ENCODE peak calls at places on chromosome 21, in six cellular contexts. F, Y, D, V, X and E are unnamed samples.

GRCh38 chr21:35529141-35529863 is 480.2 kb upstream of the RUNX1 start:
- DNase-seq in D (no peak), Y (no peak), F (peak), V (no peak), X (no peak), E (peak)

GRCh38 chr21:44836666-44837471 is 19.0 kb upstream of the SUMO3 start:
- DNase-seq in F (no peak), Y (no peak), D (peak), X (no peak), V (no peak), E (peak)

GRCh38 chr21:41447356-41447755 is 21.3 kb downstream of the MX1 start:
- DNase-seq in D (no peak), X (no peak), F (no peak), Y (no peak), V (no peak), E (no peak)

GRCh38 chr21:38384246-38384576 is 114.1 kb downstream of the ERG start:
- DNase-seq in Y (no peak), V (no peak), D (no peak), F (no peak), X (no peak), E (no peak)

GRCh38 chr21:34878501-34878900 is 170.6 kb downstream of the RUNX1 start:
- DNase-seq in D (no peak), V (no peak), F (no peak), X (no peak), Y (no peak), E (no peak)

GRCh38 chr21:26881504-26882228 is 36.5 kb upstream of the ADAMTS1 start:
- DNase-seq in Y (no peak), X (peak), D (no peak), F (peak), V (no peak), E (peak)

GRCh38 chr21:35071347-35071746 is 22.2 kb upstream of the RUNX1 start:
- DNase-seq in D (no peak), X (no peak), F (no peak), V (no peak), Y (no peak), E (no peak)

GRCh38 chr21:28834335-28835238 is 158.1 kb downstream of the LTN1 start:
- DNase-seq in V (no peak), Y (no peak), F (no peak), D (no peak), X (no peak), E (no peak)

GRCh38 chr21:44869860-44870747 is 3.4 kb downstream of the PTTG1IP start:
- DNase-seq in F (peak), X (no peak), V (no peak), D (peak), Y (peak), E (peak)

GRCh38 chr21:16842716-16843115 is 670.1 kb upstream of the CXADR start:
- DNase-seq in F (peak), D (no peak), X (no peak), Y (no peak), V (no peak), E (no peak)

GRCh38 chr21:41451753-41452676 is 26.0 kb downstream of the MX1 start:
- DNase-seq in Y (no peak), V (no peak), X (no peak), D (peak), F (no peak), E (no peak)

GRCh38 chr21:42621828-42622199 is 31.6 kb upstream of the PDE9A start:
- DNase-seq in Y (no peak), F (no peak), V (no peak), D (no peak), X (no peak), E (no peak)

GRCh38 chr21:42336065-42336464 is 14.7 kb downstream of the TFF2 start:
- DNase-seq in Y (peak), D (no peak), V (peak), F (peak), X (no peak), E (peak)

GRCh38 chr21:38980416-38981319 is 174.9 kb downstream of the ETS2 start:
- DNase-seq in F (no peak), X (no peak), D (no peak), V (no peak), Y (no peak), E (no peak)

GRCh38 chr21:45303751-45304150 is 16.1 kb upstream of the POFUT2 start:
- DNase-seq in Y (no peak), D (no peak), F (no peak), X (no peak), V (no peak), E (no peak)

GRCh38 chr21:33688343-33688742 is 46.0 kb downstream of the ITSN1 start:
- DNase-seq in F (no peak), D (no peak), V (no peak), X (no peak), Y (no peak), E (no peak)

GRCh38 chr21:27047331-27048314 is 80.7 kb upstream of the ADAMTS5 start:
- DNase-seq in Y (no peak), F (peak), D (peak), X (peak), V (no peak), E (peak)

GRCh38 chr21:40752125-40752524 is 94.8 kb downstream of the DSCAM start:
- DNase-seq in X (peak), F (no peak), Y (peak), V (no peak), D (no peak), E (no peak)

GRCh38 chr21:36260802-36261201 is 59.2 kb upstream of the MORC3 start:
- DNase-seq in V (no peak), F (no peak), X (no peak), Y (no peak), D (no peak), E (no peak)

GRCh38 chr21:36122977-36123376 is 11.9 kb upstream of the CBR3 start:
- DNase-seq in D (no peak), X (no peak), F (no peak), Y (no peak), V (no peak), E (no peak)

GRCh38 chr21:41410767-41411448 is 15.1 kb upstream of the MX1 start:
- DNase-seq in D (peak), Y (no peak), F (no peak), X (no peak), V (no peak), E (no peak)

GRCh38 chr21:17903929-17904639 is 84.9 kb upstream of the C21orf91 start:
- DNase-seq in X (no peak), Y (no peak), F (no peak), D (no peak), V (no peak), E (no peak)

GRCh38 chr21:16279658-16280581 is 550.1 kb downstream of the USP25 start:
- DNase-seq in V (peak), D (no peak), F (peak), Y (no peak), X (peak), E (peak)

GRCh38 chr21:33655591-33656221 is 13.4 kb downstream of the ITSN1 start:
- DNase-seq in F (peak), V (no peak), D (peak), Y (peak), X (no peak), E (peak)

GRCh38 chr21:37903396-37903795 is 12.9 kb downstream of the KCNJ6 start:
- DNase-seq in V (no peak), D (no peak), X (no peak), F (no peak), Y (no peak), E (no peak)

GRCh38 chr21:41360072-41360821 is 1.6 kb upstream of the MX2 start:
- DNase-seq in X (no peak), D (peak), V (no peak), F (peak), Y (peak), E (no peak)

GRCh38 chr21:35503646-35504045 is 454.5 kb upstream of the RUNX1 start:
- DNase-seq in V (no peak), D (no peak), X (no peak), Y (no peak), F (peak), E (peak)

GRCh38 chr21:34202553-34203332 is 129.4 kb downstream of the MRPS6 start:
- DNase-seq in V (peak), F (no peak), D (peak), Y (peak), X (peak), E (peak)

GRCh38 chr21:45014747-45015468 is 59.5 kb upstream of the ADARB1 start:
- DNase-seq in D (no peak), V (no peak), Y (no peak), F (no peak), X (no peak), E (no peak)

GRCh38 chr21:46325073-46325912 is 1.3 kb downstream of the PCNT start:
- DNase-seq in X (peak), F (peak), D (peak), Y (peak), V (peak), E (peak)

GRCh38 chr21:46322351-46323226 is 1.1 kb downstream of the C21orf58 start:
- DNase-seq in X (no peak), V (peak), Y (no peak), D (peak), F (peak), E (peak)

GRCh38 chr21:46324390-46325072 is 575 bp downstream of the PCNT start:
- DNase-seq in X (peak), F (peak), V (peak), Y (peak), D (peak), E (peak)

GRCh38 chr21:46323710-46324389 is at the start of the genes C21orf58 and PCNT:
- DNase-seq in V (peak), Y (peak), D (peak), F (peak), X (peak), E (peak)

DNA sequence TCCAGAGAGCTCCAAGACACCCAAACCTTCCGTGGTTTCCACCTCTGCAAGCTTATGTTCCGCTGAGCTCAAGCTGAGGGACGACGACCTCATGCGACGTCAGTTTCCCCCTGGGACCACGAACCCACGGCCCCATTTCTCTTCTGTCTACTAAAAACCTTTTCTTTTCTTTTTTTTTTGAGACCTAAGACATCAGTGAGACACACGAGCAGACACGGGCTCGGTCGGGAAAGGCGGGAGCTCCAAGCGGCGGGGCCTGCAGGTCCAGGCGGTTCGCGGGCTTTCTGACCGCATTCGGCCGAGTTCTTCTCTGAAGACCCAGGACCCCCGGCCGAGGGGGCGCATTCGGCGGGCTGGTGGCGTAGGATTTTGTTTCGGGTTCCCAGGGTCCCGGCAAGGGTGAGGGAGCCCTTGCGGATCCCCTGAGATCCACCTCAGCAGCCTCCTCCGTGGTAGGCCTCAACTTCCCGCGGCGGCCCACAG is 402 bp downstream of the C21orf58 start:
- DNase-seq in X (no peak), V (no peak), D (no peak), Y (no peak), F (no peak), E (peak)
- H2BK5ac ChIP-seq in X (peak), V (peak), D (peak), Y (no peak), F (peak), E (no peak)

DNA sequence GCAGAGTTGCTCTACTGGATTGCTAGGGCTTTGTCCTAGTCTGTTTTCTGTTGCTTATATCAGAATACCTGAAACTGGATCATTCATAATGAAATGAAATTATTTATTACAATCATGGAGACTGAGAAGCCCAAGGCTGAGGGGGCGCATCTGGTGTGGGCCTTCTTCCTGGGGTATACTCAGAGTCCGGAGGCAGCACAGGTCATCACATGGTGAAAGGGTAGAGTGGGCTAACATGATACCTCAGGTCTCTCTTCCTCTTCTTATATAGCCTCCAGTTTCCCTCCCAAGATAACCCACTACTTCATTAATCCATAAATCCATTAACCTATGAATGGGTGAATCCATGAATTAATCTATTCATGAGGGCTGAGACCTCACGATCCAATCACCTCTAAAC is 667.6 kb upstream of the NCAM2 start:
- DNase-seq in F (no peak), X (no peak), V (no peak), D (no peak), Y (no peak), E (no peak)
- H3K14ac ChIP-seq in F (no peak), X (no peak), V (no peak), D (no peak), Y (no peak), E (no peak)

GRCh38 chr21:32613436-32614043 is 1.4 kb upstream of the CFAP298 start:
- DNase-seq in D (no peak), V (no peak), X (no peak), F (no peak), Y (no peak), E (no peak)

GRCh38 chr21:32611471-32611997 is 643 bp downstream of the CFAP298 start:
- DNase-seq in D (peak), V (no peak), X (no peak), Y (no peak), F (peak), E (peak)

GRCh38 chr21:32612999-32613337 is 791 bp upstream of the CFAP298 start:
- DNase-seq in V (no peak), F (no peak), D (peak), Y (no peak), X (no peak), E (no peak)

GRCh38 chr21:32612075-32612998 is at the start of gene CFAP298:
- DNase-seq in X (peak), V (peak), D (peak), Y (peak), F (peak), E (peak)
- H2BK5ac ChIP-seq in X (peak), V (peak), D (peak), Y (no peak), F (peak), E (peak)

GRCh38 chr21:43809853-43810504 is 20.6 kb downstream of the RRP1 start:
- DNase-seq in Y (no peak), X (no peak), D (no peak), V (no peak), F (no peak), E (no peak)
- H3K14ac ChIP-seq in Y (no peak), X (peak), D (no peak), V (no peak), F (no peak), E (no peak)

GRCh38 chr21:25688284-25689035 is 46.2 kb downstream of the ATP5PF start:
- DNase-seq in V (no peak), D (peak), F (no peak), Y (no peak), X (no peak), E (no peak)
- H2BK5ac ChIP-seq in V (no peak), D (no peak), F (no peak), Y (no peak), X (no peak), E (no peak)